ENCODE peak calls at places on chromosomes 4 and X, in eight cellular contexts. One of them, this sample, is unnamed. For H3K4me1, the result is how much of the 10 kb centered on the place peaks cover.

GRCh38 chr4:155667538-155668511 is 1.2 kb downstream of the GUCY1A1 start:
- DNase-seq in testis: peak
- DNase-seq in stomach: no peak
- DNase-seq in Karpas-422: no peak
- DNase-seq in kidney: peak
- DNase-seq in adipocyte: peak
- DNase-seq in cardiac muscle cell: peak
- DNase-seq in PC-3: peak
- DNase-seq in this sample: peak

GRCh38 chr4:188005561-188005960 is 10.0 kb downstream of the ZFP42 start:
- DNase-seq in PC-3: no peak
- DNase-seq in stomach: no peak
- DNase-seq in adipocyte: no peak
- DNase-seq in Karpas-422: no peak
- DNase-seq in kidney: no peak
- DNase-seq in testis: no peak
- DNase-seq in cardiac muscle cell: no peak
- DNase-seq in this sample: no peak

GRCh38 chr4:85837334-85837733 is 362.4 kb downstream of the ARHGAP24 start:
- DNase-seq in PC-3: no peak
- DNase-seq in stomach: no peak
- DNase-seq in kidney: peak
- DNase-seq in testis: no peak
- DNase-seq in Karpas-422: no peak
- DNase-seq in cardiac muscle cell: no peak
- DNase-seq in adipocyte: peak
- DNase-seq in this sample: no peak

GRCh38 chr4:101366331-101366730 is 19.0 kb upstream of the PPP3CA start:
- DNase-seq in adipocyte: peak
- DNase-seq in cardiac muscle cell: no peak
- DNase-seq in stomach: no peak
- DNase-seq in testis: no peak
- DNase-seq in Karpas-422: no peak
- DNase-seq in kidney: no peak
- DNase-seq in PC-3: no peak
- DNase-seq in this sample: no peak

GRCh38 chr4:184443318-184443717 is 31.0 kb downstream of the IRF2 start:
- DNase-seq in adipocyte: no peak
- DNase-seq in Karpas-422: no peak
- DNase-seq in kidney: no peak
- DNase-seq in stomach: no peak
- DNase-seq in PC-3: no peak
- DNase-seq in testis: no peak
- DNase-seq in cardiac muscle cell: no peak
- DNase-seq in this sample: no peak

GRCh38 chr4:83552924-83553323 is 17.0 kb downstream of the GPAT3 start:
- DNase-seq in stomach: no peak
- DNase-seq in cardiac muscle cell: no peak
- DNase-seq in Karpas-422: no peak
- DNase-seq in adipocyte: peak
- DNase-seq in testis: no peak
- DNase-seq in kidney: no peak
- DNase-seq in PC-3: peak
- DNase-seq in this sample: no peak

GRCh38 chr4:126061655-126062054 is 746.9 kb downstream of the FAT4 start:
- DNase-seq in testis: no peak
- DNase-seq in stomach: no peak
- DNase-seq in kidney: no peak
- DNase-seq in cardiac muscle cell: no peak
- DNase-seq in Karpas-422: no peak
- DNase-seq in adipocyte: no peak
- DNase-seq in PC-3: no peak
- DNase-seq in this sample: no peak

GRCh38 chr4:76673361-76673760 is 224.6 kb downstream of the SOWAHB start:
- DNase-seq in PC-3: no peak
- DNase-seq in stomach: no peak
- DNase-seq in testis: no peak
- DNase-seq in adipocyte: peak
- DNase-seq in kidney: no peak
- DNase-seq in Karpas-422: no peak
- DNase-seq in cardiac muscle cell: no peak
- DNase-seq in this sample: no peak

GRCh38 chr4:3335385-3335784 is 42.6 kb downstream of the RGS12 start:
- DNase-seq in Karpas-422: no peak
- DNase-seq in stomach: no peak
- DNase-seq in cardiac muscle cell: no peak
- DNase-seq in kidney: no peak
- DNase-seq in adipocyte: no peak
- DNase-seq in testis: no peak
- DNase-seq in PC-3: no peak
- DNase-seq in this sample: no peak

GRCh38 chr4:152825336-152825735 is 45.6 kb downstream of the ARFIP1 start:
- DNase-seq in kidney: no peak
- DNase-seq in stomach: no peak
- DNase-seq in Karpas-422: no peak
- DNase-seq in cardiac muscle cell: no peak
- DNase-seq in PC-3: no peak
- DNase-seq in adipocyte: peak
- DNase-seq in testis: no peak
- DNase-seq in this sample: no peak

GRCh38 chr4:109465065-109465464 is 31.4 kb downstream of the SEC24B start:
- DNase-seq in cardiac muscle cell: no peak
- DNase-seq in adipocyte: no peak
- DNase-seq in kidney: no peak
- DNase-seq in Karpas-422: no peak
- DNase-seq in PC-3: no peak
- DNase-seq in stomach: no peak
- DNase-seq in testis: no peak
- DNase-seq in this sample: no peak

GRCh38 chr4:21652508-21653108 is 296.0 kb downstream of the KCNIP4 start:
- DNase-seq in stomach: no peak
- DNase-seq in PC-3: no peak
- DNase-seq in cardiac muscle cell: no peak
- DNase-seq in Karpas-422: no peak
- DNase-seq in testis: no peak
- DNase-seq in kidney: no peak
- DNase-seq in adipocyte: no peak
- DNase-seq in this sample: no peak

GRCh38 chr4:102723511-102723910 is 37.3 kb downstream of the MANBA start:
- DNase-seq in adipocyte: no peak
- DNase-seq in stomach: no peak
- DNase-seq in kidney: no peak
- DNase-seq in testis: no peak
- DNase-seq in cardiac muscle cell: no peak
- DNase-seq in Karpas-422: no peak
- DNase-seq in PC-3: no peak
- DNase-seq in this sample: no peak

GRCh38 chr4:113434247-113434587 is 327.3 kb downstream of the CAMK2D start:
- DNase-seq in stomach: no peak
- DNase-seq in PC-3: no peak
- DNase-seq in cardiac muscle cell: no peak
- DNase-seq in Karpas-422: no peak
- DNase-seq in testis: no peak
- DNase-seq in kidney: no peak
- DNase-seq in adipocyte: no peak
- DNase-seq in this sample: no peak

GRCh38 chr4:150867148-150867547 is 147.9 kb downstream of the LRBA start:
- DNase-seq in cardiac muscle cell: peak
- DNase-seq in stomach: no peak
- DNase-seq in testis: peak
- DNase-seq in adipocyte: peak
- DNase-seq in PC-3: peak
- DNase-seq in Karpas-422: peak
- DNase-seq in kidney: no peak
- DNase-seq in this sample: peak

GRCh38 chr4:89410687-89411086 is 103.1 kb upstream of the GPRIN3 start:
- DNase-seq in kidney: no peak
- DNase-seq in PC-3: no peak
- DNase-seq in Karpas-422: no peak
- DNase-seq in adipocyte: peak
- DNase-seq in testis: no peak
- DNase-seq in cardiac muscle cell: peak
- DNase-seq in stomach: no peak
- DNase-seq in this sample: no peak

GRCh38 chr4:24537025-24537424 is 47.3 kb downstream of the DHX15 start:
- DNase-seq in PC-3: no peak
- DNase-seq in kidney: no peak
- DNase-seq in testis: no peak
- DNase-seq in adipocyte: no peak
- DNase-seq in Karpas-422: no peak
- DNase-seq in stomach: no peak
- DNase-seq in cardiac muscle cell: no peak
- DNase-seq in this sample: no peak

GRCh38 chrX:28552322-28552721 is 34.9 kb upstream of the IL1RAPL1 start:
- DNase-seq in adipocyte: no peak
- DNase-seq in kidney: no peak
- DNase-seq in testis: no peak
- DNase-seq in PC-3: peak
- DNase-seq in Karpas-422: no peak
- DNase-seq in cardiac muscle cell: no peak
- DNase-seq in stomach: no peak
- DNase-seq in this sample: no peak

GRCh38 chr4:23333946-23334878 is 555.6 kb downstream of the PPARGC1A start:
- DNase-seq in testis: no peak
- DNase-seq in PC-3: peak
- DNase-seq in kidney: no peak
- DNase-seq in cardiac muscle cell: peak
- DNase-seq in Karpas-422: peak
- DNase-seq in stomach: no peak
- DNase-seq in adipocyte: no peak
- DNase-seq in this sample: no peak

GRCh38 chr4:186726440-186727148 is 2.9 kb upstream of the FAT1 start:
- DNase-seq in cardiac muscle cell: peak
- DNase-seq in adipocyte: peak
- DNase-seq in kidney: peak
- DNase-seq in testis: peak
- DNase-seq in stomach: peak
- DNase-seq in PC-3: peak
- DNase-seq in Karpas-422: no peak
- DNase-seq in this sample: peak

GRCh38 chr4:6308890-6309643 is 39.4 kb downstream of the WFS1 start:
- DNase-seq in Karpas-422: no peak
- DNase-seq in PC-3: no peak
- DNase-seq in adipocyte: peak
- DNase-seq in stomach: peak
- DNase-seq in cardiac muscle cell: peak
- DNase-seq in testis: peak
- DNase-seq in kidney: no peak
- DNase-seq in this sample: no peak

GRCh38 chr4:40299704-40300336 is 35.3 kb upstream of the CHRNA9 start:
- DNase-seq in cardiac muscle cell: no peak
- DNase-seq in PC-3: peak
- DNase-seq in testis: no peak
- DNase-seq in stomach: peak
- DNase-seq in kidney: no peak
- DNase-seq in adipocyte: peak
- DNase-seq in Karpas-422: peak
- DNase-seq in this sample: no peak
- H3K4me1 ChIP-seq in cardiac muscle cell: under half
- H3K4me1 ChIP-seq in PC-3: under half
- H3K4me1 ChIP-seq in testis: under half
- H3K4me1 ChIP-seq in stomach: under half
- H3K4me1 ChIP-seq in kidney: under half
- H3K4me1 ChIP-seq in adipocyte: under half
- H3K4me1 ChIP-seq in Karpas-422: half or more
- H3K4me1 ChIP-seq in this sample: under half

DNA sequence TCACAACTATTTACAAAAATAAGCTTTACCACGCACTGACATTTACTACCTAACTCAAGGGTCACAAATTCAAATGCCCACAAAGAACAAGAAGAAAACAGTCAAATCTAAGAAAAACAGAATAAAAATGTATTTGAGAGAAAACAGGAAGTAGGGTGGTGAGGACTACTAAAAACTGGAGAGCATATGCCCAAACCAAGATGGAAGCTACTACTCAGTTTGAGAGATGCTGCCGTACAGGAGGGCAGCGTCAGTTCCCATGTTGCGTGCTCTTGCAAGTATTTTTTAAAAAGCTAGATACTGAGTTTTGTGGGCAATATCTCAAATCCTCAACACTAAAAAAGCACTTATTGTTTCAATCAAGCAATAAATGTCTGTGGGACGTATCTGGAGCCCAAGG is 16.2 kb downstream of the HNRNPD start:
- DNase-seq in testis: no peak
- DNase-seq in cardiac muscle cell: no peak
- DNase-seq in PC-3: no peak
- DNase-seq in kidney: no peak
- DNase-seq in Karpas-422: no peak
- DNase-seq in adipocyte: no peak
- DNase-seq in stomach: no peak
- DNase-seq in this sample: no peak
- H3K4me1 ChIP-seq in testis: under half
- H3K4me1 ChIP-seq in cardiac muscle cell: under half
- H3K4me1 ChIP-seq in PC-3: under half
- H3K4me1 ChIP-seq in kidney: under half
- H3K4me1 ChIP-seq in Karpas-422: under half
- H3K4me1 ChIP-seq in adipocyte: under half
- H3K4me1 ChIP-seq in stomach: under half
- H3K4me1 ChIP-seq in this sample: under half

DNA sequence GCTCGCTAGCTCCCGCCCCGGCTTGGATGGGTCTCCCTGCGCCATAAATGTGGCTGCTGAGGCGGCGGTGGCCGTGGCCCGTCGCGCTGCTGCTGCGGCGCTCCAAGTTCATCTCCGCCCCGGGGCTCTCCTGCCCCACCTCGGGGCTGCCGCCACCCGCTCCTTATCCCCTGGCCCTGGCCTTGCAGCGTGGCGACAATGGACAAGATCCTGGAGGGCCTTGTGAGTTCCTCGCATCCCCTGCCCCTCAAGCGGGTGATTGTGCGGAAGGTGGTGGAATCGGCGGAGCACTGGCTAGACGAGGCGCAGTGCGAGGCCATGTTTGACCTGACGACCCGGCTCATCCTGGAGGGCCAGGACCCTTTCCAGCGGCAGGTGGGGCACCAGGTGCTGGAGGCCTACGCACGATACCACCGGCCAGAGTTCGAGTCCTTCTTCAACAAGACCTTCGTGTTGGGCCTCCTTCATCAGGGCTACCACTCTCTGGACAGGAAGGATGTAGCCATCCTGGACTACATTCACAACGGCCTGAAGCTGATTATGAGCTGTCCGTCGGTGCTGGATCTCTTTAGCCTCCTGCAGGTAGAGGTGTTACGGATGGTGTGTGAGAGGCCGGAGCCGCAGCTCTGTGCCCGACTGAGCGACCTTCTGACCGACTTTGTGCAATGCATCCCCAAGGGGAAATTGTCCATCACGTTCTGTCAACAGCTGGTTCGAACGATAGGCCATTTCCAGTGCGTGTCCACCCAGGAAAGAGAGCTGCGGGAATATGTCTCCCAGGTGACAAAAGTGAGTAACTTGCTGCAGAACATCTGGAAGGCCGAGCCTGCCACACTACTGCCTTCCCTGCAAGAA is 763 bp downstream of the USP38 start:
- DNase-seq in kidney: peak
- DNase-seq in PC-3: peak
- DNase-seq in Karpas-422: peak
- DNase-seq in testis: peak
- DNase-seq in adipocyte: peak
- DNase-seq in stomach: no peak
- DNase-seq in cardiac muscle cell: no peak
- DNase-seq in this sample: no peak
- H3K4me1 ChIP-seq in kidney: under half
- H3K4me1 ChIP-seq in PC-3: under half
- H3K4me1 ChIP-seq in Karpas-422: under half
- H3K4me1 ChIP-seq in testis: under half
- H3K4me1 ChIP-seq in adipocyte: under half
- H3K4me1 ChIP-seq in stomach: under half
- H3K4me1 ChIP-seq in cardiac muscle cell: under half
- H3K4me1 ChIP-seq in this sample: half or more

GRCh38 chr4:168876106-168876505 is 133.9 kb downstream of the CBR4 start:
- DNase-seq in cardiac muscle cell: no peak
- DNase-seq in stomach: no peak
- DNase-seq in PC-3: no peak
- DNase-seq in kidney: no peak
- DNase-seq in adipocyte: no peak
- DNase-seq in testis: no peak
- DNase-seq in Karpas-422: no peak
- DNase-seq in this sample: no peak
- H3K4me1 ChIP-seq in cardiac muscle cell: under half
- H3K4me1 ChIP-seq in stomach: under half
- H3K4me1 ChIP-seq in PC-3: under half
- H3K4me1 ChIP-seq in kidney: under half
- H3K4me1 ChIP-seq in adipocyte: under half
- H3K4me1 ChIP-seq in testis: under half
- H3K4me1 ChIP-seq in Karpas-422: under half
- H3K4me1 ChIP-seq in this sample: under half